ENCODE peak calls at places on chromosome 19, in nine cellular contexts. H is OCI-LY7, Y is fibroblast of lung, J is body of pancreas, V is PC-9, P is spleen, U is neuronal stem cell, S is A673, G is Panc1. M is an unnamed sample. For H3K9me3, the result is how much of the 10 kb centered on the place peaks cover.

GRCh38 chr19:1465191-1466016 is 13.6 kb downstream of the C19orf25 start:
- DNase-seq in V (no peak), P (peak), U (no peak), H (no peak), G (no peak), J (peak), Y (peak), S (peak), M (peak)

GRCh38 chr19:6357995-6358394 is 3.3 kb upstream of the CLPP start:
- DNase-seq in S (no peak), V (peak), H (no peak), P (no peak), J (no peak), U (no peak), Y (no peak), G (no peak), M (no peak)

GRCh38 chr19:1363599-1363998 is 20.1 kb upstream of the NDUFS7 start:
- DNase-seq in H (no peak), V (no peak), U (no peak), P (no peak), J (no peak), S (no peak), Y (no peak), G (no peak), M (peak)

GRCh38 chr19:17829855-17830566 is 8.7 kb upstream of the INSL3 start:
- DNase-seq in U (peak), J (peak), P (no peak), V (peak), G (peak), H (no peak), Y (peak), S (no peak), M (peak)

GRCh38 chr19:17129377-17129776 is 53.8 kb downstream of the MYO9B start:
- DNase-seq in V (no peak), S (no peak), J (no peak), G (no peak), Y (no peak), P (no peak), U (no peak), H (no peak), M (no peak)

GRCh38 chr19:2624537-2625091 is 77.9 kb downstream of the GNG7 start:
- DNase-seq in S (no peak), G (no peak), J (peak), V (no peak), P (peak), H (peak), U (no peak), Y (no peak), M (no peak)

GRCh38 chr19:5621945-5622464 is 571 bp downstream of the SAFB2 start:
- DNase-seq in P (no peak), U (no peak), J (peak), S (no peak), G (no peak), H (peak), Y (no peak), V (peak), M (no peak)

GRCh38 chr19:11247391-11247790 is 8.0 kb downstream of the ANGPTL8 start:
- DNase-seq in V (no peak), G (no peak), S (no peak), P (no peak), J (peak), Y (peak), U (no peak), H (no peak), M (no peak)

GRCh38 chr19:55907746-55908145 is 24.4 kb downstream of the NLRP13 start:
- DNase-seq in U (no peak), S (no peak), Y (no peak), P (no peak), V (no peak), H (no peak), G (no peak), J (no peak), M (no peak)
- H3K9me3 ChIP-seq in U (under half), S (under half), Y (under half), P (under half), V (under half), H (under half), G (under half), J (under half), M (under half)

GRCh38 chr19:30254214-30254613 is 118.0 kb upstream of the ZNF536 start:
- DNase-seq in Y (no peak), S (no peak), P (no peak), U (no peak), H (no peak), V (no peak), J (no peak), G (no peak), M (no peak)

GRCh38 chr19:30256510-30256850 is 115.7 kb upstream of the ZNF536 start:
- DNase-seq in G (no peak), V (no peak), J (no peak), S (no peak), H (no peak), U (no peak), P (no peak), Y (no peak), M (no peak)

GRCh38 chr19:30253581-30253996 is 118.6 kb upstream of the ZNF536 start:
- DNase-seq in P (no peak), H (no peak), V (no peak), S (peak), Y (no peak), U (no peak), G (no peak), J (no peak), M (no peak)

GRCh38 chr19:30254789-30255188 is 117.4 kb upstream of the ZNF536 start:
- DNase-seq in H (no peak), V (no peak), P (no peak), G (no peak), U (no peak), Y (no peak), J (no peak), S (no peak), M (no peak)

DNA sequence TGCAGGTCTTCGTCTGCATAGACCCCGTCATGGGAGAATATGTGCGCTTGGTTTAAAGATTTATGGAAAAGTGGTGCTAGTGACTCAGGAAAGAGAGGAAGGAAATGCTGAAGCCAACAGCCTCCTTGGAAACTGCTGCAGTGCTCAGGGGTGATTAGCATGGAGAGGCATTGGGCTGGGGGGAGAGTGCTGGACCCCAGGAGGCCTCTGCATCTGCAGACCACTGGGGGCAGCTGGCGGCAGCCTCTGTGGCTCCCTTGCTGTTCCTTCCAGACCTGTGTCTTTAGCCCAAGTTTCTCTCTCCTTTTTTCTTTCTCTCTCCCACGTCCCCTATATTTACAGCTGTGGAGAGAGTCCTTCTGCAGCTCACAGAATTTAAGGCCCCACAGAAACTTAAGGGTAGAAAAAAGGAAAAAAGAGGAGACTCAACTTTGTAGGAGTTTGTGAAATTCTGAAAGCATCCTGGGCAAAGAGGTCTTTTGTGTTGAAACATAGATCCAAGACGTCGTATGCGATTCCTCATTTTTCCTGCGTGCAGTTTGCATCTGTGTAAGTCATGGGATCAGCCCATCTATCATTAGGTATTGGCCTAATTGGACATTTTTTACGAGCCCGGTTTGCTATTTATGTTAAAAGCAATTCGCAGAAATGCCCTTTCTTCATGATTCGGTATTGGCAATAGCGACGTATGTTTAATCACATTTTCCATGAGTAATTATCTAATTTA is 116.2 kb upstream of the ZNF536 start:
- DNase-seq in J (no peak), H (no peak), G (no peak), V (no peak), U (no peak), S (no peak), P (no peak), Y (no peak), M (no peak)
- H3K9me3 ChIP-seq in J (under half), H (under half), G (under half), V (under half), U (under half), S (under half), P (under half), Y (under half), M (under half)

DNA sequence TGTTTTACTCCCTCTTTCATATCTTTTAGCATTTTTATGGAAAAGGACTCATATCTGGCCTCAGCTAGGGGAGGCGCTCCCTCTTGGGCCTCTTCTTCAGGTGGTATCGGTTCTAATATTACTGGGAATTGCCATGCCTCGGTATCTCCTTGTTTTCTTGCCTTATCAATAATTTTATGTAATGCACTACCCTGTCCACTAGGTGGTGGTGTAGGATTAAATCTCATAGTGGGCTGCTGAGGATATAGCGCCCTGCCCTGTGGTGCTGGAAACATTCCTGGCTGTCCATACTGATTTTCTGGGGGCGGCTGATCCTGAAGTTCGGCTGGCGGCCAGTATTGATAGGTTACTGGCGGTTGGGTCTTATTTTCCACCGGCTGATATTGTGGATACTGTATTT is 35.8 kb downstream of the ZNF420 start:
- DNase-seq in U (no peak), P (no peak), S (no peak), G (no peak), Y (no peak), J (no peak), V (no peak), H (peak), M (no peak)
- H3K9me3 ChIP-seq in U (half or more), P (half or more), S (under half), G (under half), Y (under half), J (under half), V (under half), H (under half), M (under half)

GRCh38 chr19:48481191-48481500 is 12.0 kb downstream of the CYTH2 start:
- DNase-seq in Y (no peak), U (no peak), H (no peak), J (no peak), G (no peak), P (no peak), S (no peak), V (no peak), M (no peak)

GRCh38 chr19:48479686-48480085 is 10.5 kb downstream of the CYTH2 start:
- DNase-seq in J (no peak), U (no peak), S (no peak), P (no peak), G (no peak), V (no peak), H (no peak), Y (no peak), M (no peak)

GRCh38 chr19:48481846-48482639 is 12.9 kb downstream of the CYTH2 start:
- DNase-seq in V (no peak), P (no peak), H (no peak), S (no peak), J (no peak), G (no peak), U (no peak), Y (no peak), M (no peak)

GRCh38 chr19:48480151-48480475 is 10.9 kb downstream of the CYTH2 start:
- DNase-seq in Y (peak), S (peak), V (no peak), G (no peak), U (no peak), P (peak), J (peak), H (no peak), M (no peak)

DNA sequence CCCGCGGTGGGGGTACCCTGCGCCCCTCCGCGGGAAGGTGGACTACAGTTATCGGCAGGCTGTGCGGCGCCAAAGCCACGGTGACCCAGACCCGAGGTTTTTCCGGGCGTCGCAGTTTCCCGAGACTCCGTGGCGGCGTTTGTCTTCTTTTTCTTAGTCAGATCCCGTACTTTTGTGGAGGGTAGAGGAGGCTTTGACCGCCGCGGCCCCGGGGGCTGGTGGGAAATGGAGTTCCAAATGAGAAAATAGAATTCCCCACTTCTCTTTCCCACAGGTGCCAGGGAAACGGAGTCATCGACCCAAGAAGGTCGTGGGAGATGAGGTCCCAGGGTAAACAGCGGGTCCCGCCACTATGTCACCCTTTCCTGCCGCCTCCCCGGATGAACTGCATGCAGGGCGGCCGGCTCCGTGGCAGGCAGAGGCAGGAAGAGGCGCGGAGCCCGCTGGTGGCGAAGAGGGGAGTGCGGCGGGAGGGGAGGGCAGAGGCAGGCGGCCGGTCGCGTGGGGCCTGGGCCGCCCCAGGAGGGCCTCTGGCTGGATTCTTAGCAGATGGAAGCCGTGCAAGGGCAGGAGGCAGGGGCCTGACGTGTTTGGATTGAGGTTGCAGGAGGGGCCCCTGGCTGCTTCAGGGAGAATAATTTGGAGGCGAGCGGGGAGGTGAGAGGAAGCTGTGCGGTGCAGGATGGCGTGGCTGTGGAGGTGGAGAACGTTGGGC is 11.5 kb downstream of the CYTH2 start:
- DNase-seq in U (no peak), Y (peak), V (no peak), J (peak), G (no peak), S (peak), H (no peak), P (peak), M (no peak)
- H3K9me3 ChIP-seq in U (under half), Y (under half), V (under half), J (under half), G (under half), S (under half), H (under half), P (under half), M (under half)

GRCh38 chr19:51488491-51488890 is 10.2 kb downstream of the CEACAM18 start:
- DNase-seq in S (no peak), V (no peak), J (no peak), Y (no peak), G (no peak), U (no peak), H (no peak), P (no peak), M (no peak)
- H3K9me3 ChIP-seq in S (under half), V (under half), J (under half), Y (under half), G (under half), U (under half), H (under half), P (under half), M (under half)

DNA sequence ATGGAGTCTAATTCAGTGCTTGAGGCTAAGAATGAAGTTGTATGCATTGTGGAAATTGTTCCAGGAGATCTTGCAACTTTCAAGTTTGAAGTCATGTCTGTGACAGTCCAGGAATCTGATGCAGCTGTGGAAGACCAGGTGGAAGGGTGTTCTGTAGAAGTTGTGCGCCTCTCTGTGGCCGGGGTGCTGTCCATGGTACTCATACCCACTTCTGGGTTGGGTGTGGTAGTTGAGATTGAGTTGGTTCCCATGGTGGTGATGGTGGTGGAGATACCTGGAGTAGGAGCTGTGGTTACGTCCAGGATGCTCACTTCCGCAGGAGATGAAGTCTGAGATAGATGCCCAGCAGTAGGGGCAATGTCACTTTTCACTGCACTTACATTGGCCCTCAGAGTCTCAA is 44.3 kb downstream of the MUC16 start:
- DNase-seq in S (peak), J (no peak), G (no peak), V (no peak), U (no peak), P (no peak), H (no peak), Y (no peak), M (no peak)
- H3K9me3 ChIP-seq in S (under half), J (under half), G (under half), V (under half), U (under half), P (under half), H (under half), Y (under half), M (under half)